ENCODE peak calls at places on chromosomes 1 and 21, in four cellular contexts. O is uterus; N is hepatocyte; L is naive thymus-derived CD4-positive, alpha-beta T cell. B is an unnamed sample. For H3K4me1, the result is how much of the 10 kb centered on the place peaks cover.

GRCh38 chr1:191052888-191053287 is 575.2 kb upstream of the BRINP3 start:
- DNase-seq in O (no peak), N (no peak), L (no peak), B (no peak)

GRCh38 chr1:228459091-228459993 is 27.8 kb upstream of the RNF187 start:
- DNase-seq in O (peak), N (peak), L (peak), B (no peak)

GRCh38 chr1:54490361-54491248 is 57.4 kb upstream of the ACOT11 start:
- DNase-seq in O (no peak), N (peak), L (no peak), B (peak)

GRCh38 chr1:58067082-58067481 is 479.4 kb downstream of the OMA1 start:
- DNase-seq in O (no peak), N (no peak), L (no peak), B (no peak)

GRCh38 chr1:96234299-96234698 is 487.3 kb upstream of the PTBP2 start:
- DNase-seq in O (peak), N (peak), L (no peak), B (peak)

GRCh38 chr1:197327776-197328364 is 59.8 kb downstream of the CRB1 start:
- DNase-seq in O (no peak), N (peak), L (peak), B (peak)

GRCh38 chr1:107965112-107965991 is at the start of gene VAV3:
- DNase-seq in O (peak), N (peak), L (peak), B (peak)

GRCh38 chr21:40732243-40732642 is 114.7 kb downstream of the DSCAM start:
- DNase-seq in O (no peak), N (no peak), L (no peak), B (no peak)

GRCh38 chr1:209895709-209896108 is 42.3 kb upstream of the SYT14 start:
- DNase-seq in O (no peak), N (no peak), L (no peak), B (no peak)

GRCh38 chr21:14116080-14116481 is 94.7 kb downstream of the LIPI start:
- DNase-seq in O (no peak), N (no peak), L (no peak), B (no peak)

GRCh38 chr1:92473781-92474495 is 12.8 kb downstream of the GFI1 start:
- DNase-seq in O (no peak), N (no peak), L (no peak), B (no peak)

GRCh38 chr1:66283583-66284041 is 250.3 kb upstream of the SGIP1 start:
- DNase-seq in O (no peak), N (no peak), L (no peak), B (no peak)

GRCh38 chr1:196317535-196318522 is 290.4 kb downstream of the KCNT2 start:
- DNase-seq in O (no peak), N (peak), L (no peak), B (peak)

GRCh38 chr1:100506221-100506620 is 31.7 kb upstream of the GPR88 start:
- DNase-seq in O (no peak), N (no peak), L (no peak), B (no peak)

GRCh38 chr1:54355931-54356679 is 50.1 kb downstream of the SSBP3 start:
- DNase-seq in O (no peak), N (peak), L (peak), B (no peak)

GRCh38 chr1:7608628-7609295 is 162.3 kb upstream of the VAMP3 start:
- DNase-seq in O (no peak), N (no peak), L (no peak), B (peak)

GRCh38 chr1:83086986-83087512 is 911.9 kb downstream of the TTLL7 start:
- DNase-seq in O (no peak), N (no peak), L (no peak), B (no peak)

GRCh38 chr21:34280389-34280795 is 83.4 kb upstream of the KCNE2 start:
- DNase-seq in O (peak), N (peak), L (no peak), B (no peak)

GRCh38 chr1:23421752-23422312 is 2.7 kb downstream of the TCEA3 start:
- DNase-seq in O (peak), N (peak), L (no peak), B (peak)

GRCh38 chr21:29125199-29125598 is 5.2 kb upstream of the MAP3K7CL start:
- DNase-seq in O (no peak), N (no peak), L (no peak), B (no peak)

GRCh38 chr21:31220567-31220966 is 123.5 kb downstream of the TIAM1 start:
- DNase-seq in O (no peak), N (peak), L (no peak), B (no peak)

GRCh38 chr1:5459839-5460238 is 532.4 kb downstream of the NPHP4 start:
- DNase-seq in O (no peak), N (no peak), L (no peak), B (no peak)

GRCh38 chr21:32414579-32415358 is 2.3 kb downstream of the EVA1C start:
- DNase-seq in O (no peak), N (peak), L (no peak), B (no peak)
- H3K4me3 ChIP-seq in O (peak), N (no peak), L (no peak), B (no peak)

GRCh38 chr1:201751872-201752271 is 77.1 kb upstream of the IPO9 start:
- DNase-seq in O (no peak), N (peak), L (no peak), B (no peak)

GRCh38 chr1:201753492-201753891 is 75.5 kb upstream of the IPO9 start:
- DNase-seq in O (no peak), N (no peak), L (no peak), B (no peak)

GRCh38 chr1:201754353-201754752 is 74.6 kb upstream of the IPO9 start:
- DNase-seq in O (peak), N (no peak), L (no peak), B (no peak)

GRCh38 chr1:201750934-201751333 is 78.0 kb upstream of the IPO9 start:
- DNase-seq in O (no peak), N (no peak), L (no peak), B (no peak)

DNA sequence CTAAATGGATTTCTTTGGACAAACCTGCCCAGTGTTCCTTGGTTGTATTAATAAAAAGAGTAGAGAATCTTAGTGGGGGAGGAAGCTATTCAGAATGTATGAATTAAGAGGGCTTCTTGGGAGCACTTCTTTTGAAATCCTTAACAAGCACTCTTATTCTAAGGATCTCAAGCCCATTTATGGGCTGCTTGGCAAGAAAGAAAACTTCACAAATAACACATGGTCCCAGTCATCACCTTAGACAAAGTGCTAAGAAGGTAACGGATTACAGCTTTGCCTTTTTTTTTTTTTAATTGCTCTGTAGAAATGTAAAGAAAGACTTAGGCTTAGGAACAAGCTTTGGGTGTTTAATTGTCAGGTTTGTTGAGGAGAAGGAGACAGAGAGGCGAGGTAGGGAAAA is 76.6 kb upstream of the IPO9 start:
- DNase-seq in O (no peak), N (no peak), L (no peak), B (no peak)
- H3K4me1 ChIP-seq in O (under half), N (under half), L (under half), B (under half)

DNA sequence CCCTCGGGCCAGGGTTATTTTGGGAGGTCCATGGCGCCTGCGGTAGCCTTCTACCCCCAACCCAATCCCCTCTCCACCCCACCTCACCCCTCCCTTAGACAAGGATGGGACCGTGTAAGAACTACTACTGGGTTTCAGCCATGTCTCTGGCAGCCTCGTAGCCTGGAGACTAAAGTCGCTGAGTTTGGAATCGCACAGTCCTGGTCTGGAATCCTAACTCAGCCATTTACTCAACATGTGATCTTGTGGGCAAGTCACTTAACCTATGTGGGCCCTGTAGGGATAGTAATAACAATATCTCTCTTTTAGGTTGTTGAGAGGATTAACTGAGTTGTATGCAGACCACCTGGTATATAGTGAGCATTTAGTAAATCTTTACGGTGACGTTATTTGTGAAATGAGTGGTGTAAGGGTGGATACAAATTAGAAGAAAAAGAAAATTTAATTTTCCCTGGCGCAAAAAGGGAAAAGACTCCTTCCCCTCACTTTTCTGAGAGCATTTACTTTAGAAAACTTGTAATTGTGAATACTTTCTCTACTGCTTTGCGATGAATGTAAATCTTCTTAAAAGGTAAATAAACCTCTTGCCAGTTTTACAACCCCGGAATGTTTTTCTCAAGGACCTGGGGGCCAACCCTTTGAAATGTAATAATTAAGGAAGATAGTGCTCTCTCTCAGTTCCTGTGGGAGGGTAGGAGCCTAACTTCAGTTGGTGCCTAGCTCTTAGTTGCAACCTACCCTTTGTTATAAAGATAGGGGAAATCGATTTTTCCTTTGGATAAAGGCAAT is 615 bp upstream of the MRPS15 start:
- DNase-seq in O (no peak), N (no peak), L (no peak), B (no peak)
- H3K4me3 ChIP-seq in O (peak), N (peak), L (peak), B (peak)

GRCh38 chr1:202835548-202836072 is 24.9 kb downstream of the PCAT6 start:
- DNase-seq in O (no peak), N (no peak), L (no peak), B (peak)
- H3K4me1 ChIP-seq in O (under half), N (under half), L (under half), B (under half)

DNA sequence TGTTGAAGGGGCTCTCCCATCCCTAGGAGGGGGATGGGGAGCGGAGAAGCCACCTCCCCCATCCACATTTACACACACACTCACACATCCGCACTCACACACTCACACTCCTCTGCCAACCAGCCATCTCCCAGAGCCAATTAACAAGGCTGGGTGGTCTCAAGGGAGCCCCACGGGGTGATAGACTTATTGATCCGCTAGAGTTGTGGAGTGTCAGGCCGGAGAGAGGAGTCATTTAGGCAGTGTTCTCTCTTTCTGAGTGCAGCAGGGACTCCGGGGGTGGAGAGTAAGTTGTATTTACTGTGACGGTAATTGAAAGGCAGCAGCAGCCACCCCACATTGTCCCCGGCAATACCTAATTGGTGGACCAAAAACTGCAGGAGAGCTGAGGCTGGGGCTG is 61.6 kb downstream of the KLHDC7A start:
- DNase-seq in O (no peak), N (no peak), L (no peak), B (no peak)
- H3K4me3 ChIP-seq in O (no peak), N (no peak), L (no peak), B (no peak)

GRCh38 chr21:44712203-44713028 is 1.0 kb upstream of the TSPEAR start:
- DNase-seq in O (no peak), N (no peak), L (no peak), B (no peak)
- H3K4me1 ChIP-seq in O (under half), N (under half), L (under half), B (under half)

GRCh38 chr1:155175927-155176371 is 2.3 kb downstream of the TRIM46 start:
- DNase-seq in O (no peak), N (no peak), L (peak), B (no peak)

GRCh38 chr1:155175281-155175926 is 1.8 kb downstream of the TRIM46 start:
- DNase-seq in O (no peak), N (no peak), L (no peak), B (no peak)

GRCh38 chr1:155173478-155174333 is at the start of gene TRIM46:
- DNase-seq in O (no peak), N (peak), L (no peak), B (peak)

GRCh38 chr1:155172732-155173477 is at the start of gene KRTCAP2:
- DNase-seq in O (peak), N (peak), L (peak), B (peak)

GRCh38 chr1:155174334-155175280 is 958 bp downstream of the TRIM46 start:
- DNase-seq in O (no peak), N (peak), L (peak), B (peak)
- H3K4me3 ChIP-seq in O (peak), N (peak), L (peak), B (peak)

DNA sequence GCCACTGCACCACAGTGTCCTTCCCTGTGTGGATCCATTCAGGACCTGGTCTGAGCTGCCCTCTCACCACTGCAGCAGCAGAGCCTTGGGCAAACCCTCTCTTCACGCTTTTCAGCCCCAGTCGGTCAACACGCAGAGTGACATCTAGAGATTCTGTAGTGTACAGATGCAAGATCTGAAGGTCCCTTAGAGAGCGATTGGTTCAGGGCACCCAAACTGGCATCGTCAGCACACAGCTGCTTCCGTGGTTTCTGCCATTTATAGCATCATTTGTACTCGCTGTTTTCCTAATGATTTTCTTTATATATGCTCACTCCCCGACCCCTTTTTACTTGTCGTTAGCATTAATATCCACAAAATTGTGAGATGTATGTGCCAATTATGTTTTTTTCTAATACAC is 1.5 kb upstream of the ASCL5 start:
- DNase-seq in O (no peak), N (no peak), L (no peak), B (no peak)
- H3K4me1 ChIP-seq in O (under half), N (under half), L (under half), B (under half)